ENCODE peak calls at places on chromosomes 3 and 15, in nine cellular contexts. Y is lower leg skin, H is AG09309, U is heart left ventricle, F is IMR-90, W is HepG2, K is heart right ventricle, G is breast epithelium, C is AG10803. N is an unnamed sample.

GRCh38 chr3:192812736-192813383 is 85.5 kb upstream of the FGF12 start:
- DNase-seq in H (peak; percentile 43), U (no peak), Y (no peak), F (peak; percentile 70), K (no peak), G (no peak), W (peak; percentile 54), C (peak; percentile 71), N (peak; percentile 52)

GRCh38 chr15:41934843-41935242 is 37.5 kb downstream of the EHD4 start:
- DNase-seq in G (peak; percentile 69), H (no peak), W (no peak), C (no peak), K (peak; percentile 45), U (no peak), Y (no peak), F (no peak), N (no peak)

GRCh38 chr3:42729404-42730145 is 27.0 kb upstream of the HHATL start:
- DNase-seq in C (no peak), G (no peak), H (no peak), W (no peak), K (peak; percentile 53), U (peak; percentile 37), Y (peak; percentile 86), F (no peak), N (no peak)

GRCh38 chr3:38507120-38507519 is 11.0 kb downstream of the EXOG start:
- DNase-seq in H (no peak), G (no peak), F (no peak), U (no peak), W (no peak), C (no peak), Y (no peak), K (no peak), N (no peak)

GRCh38 chr3:69926385-69926784 is 73.1 kb upstream of the SAMMSON start:
- DNase-seq in W (no peak), U (no peak), H (no peak), Y (no peak), K (no peak), G (no peak), F (no peak), C (no peak), N (no peak)

GRCh38 chr3:178275793-178276192 is 260.4 kb upstream of the KCNMB2 start:
- DNase-seq in K (no peak), U (no peak), G (no peak), W (no peak), Y (no peak), F (no peak), H (peak; percentile 77), C (peak; percentile 78), N (no peak)

GRCh38 chr15:97036301-97036700 is 705.8 kb downstream of the NR2F2 start:
- DNase-seq in K (no peak), U (no peak), G (no peak), Y (no peak), H (no peak), C (no peak), F (no peak), W (no peak), N (no peak)

GRCh38 chr3:144466114-144466513 is 494.5 kb downstream of the DIPK2A start:
- DNase-seq in U (no peak), C (no peak), W (no peak), F (no peak), Y (no peak), K (no peak), H (no peak), G (no peak), N (no peak)

GRCh38 chr15:94670436-94671034 is 439.2 kb downstream of the MCTP2 start:
- DNase-seq in H (peak; percentile 4), Y (no peak), G (no peak), C (peak; percentile 44), W (peak; percentile 39), K (peak; percentile 13), F (peak; percentile 35), U (no peak), N (peak; percentile 2)

GRCh38 chr3:11300970-11301369 is 28.8 kb downstream of the ATG7 start:
- DNase-seq in G (no peak), H (no peak), F (peak; percentile 59), C (no peak), W (no peak), U (no peak), Y (no peak), K (no peak), N (no peak)

GRCh38 chr3:23685484-23686258 is 120.1 kb upstream of the UBE2E1 start:
- DNase-seq in W (peak; percentile 72), F (peak; percentile 99), U (no peak), G (peak; percentile 63), Y (peak; percentile 91), H (peak; percentile 98), C (peak; percentile 98), K (peak; percentile 83), N (peak; percentile 99)

GRCh38 chr3:196620228-196620627 is 19.3 kb upstream of the NRROS start:
- DNase-seq in U (no peak), F (no peak), K (peak; percentile 21), Y (peak; percentile 91), G (no peak), W (no peak), H (no peak), C (no peak), N (no peak)

GRCh38 chr3:106817706-106818105 is 559.5 kb upstream of the CCDC54 start:
- DNase-seq in H (no peak), Y (no peak), W (no peak), K (no peak), G (no peak), C (no peak), U (no peak), F (no peak), N (no peak)

GRCh38 chr15:98730860-98731711 is 82.7 kb downstream of the IGF1R start:
- DNase-seq in U (no peak), K (no peak), Y (no peak), G (no peak), C (peak; percentile 48), H (no peak), F (no peak), W (no peak), N (no peak)

GRCh38 chr3:161508852-161509477 is 12.4 kb downstream of the OTOL1 start:
- DNase-seq in G (no peak), W (no peak), U (no peak), Y (no peak), C (no peak), H (no peak), F (no peak), K (no peak), N (peak; percentile 2)

GRCh38 chr3:119239421-119239820 is 1.3 kb downstream of the B4GALT4 start:
- DNase-seq in C (no peak), W (no peak), K (no peak), F (no peak), Y (no peak), H (no peak), G (no peak), U (no peak), N (no peak)

GRCh38 chr3:13282528-13282985 is 137.6 kb downstream of the NUP210 start:
- DNase-seq in U (no peak), C (no peak), K (no peak), H (no peak), Y (no peak), F (no peak), W (no peak), G (no peak), N (no peak)

GRCh38 chr15:29670945-29671307 is 151.3 kb downstream of the TJP1 start:
- DNase-seq in K (no peak), U (no peak), Y (no peak), G (no peak), C (peak; percentile 73), F (peak; percentile 61), W (peak; percentile 69), H (peak; percentile 57), N (no peak)

GRCh38 chr3:70531063-70531657 is 218.7 kb upstream of the MDFIC2 start:
- DNase-seq in K (no peak), Y (no peak), U (no peak), C (peak; percentile 34), W (peak; percentile 4), G (no peak), H (no peak), F (peak; percentile 57), N (no peak)

GRCh38 chr3:126540946-126541627 is 17.1 kb downstream of the CHST13 start:
- DNase-seq in W (no peak), K (no peak), G (peak; percentile 24), Y (peak; percentile 80), C (no peak), F (no peak), H (no peak), U (peak; percentile 48), N (no peak)

DNA sequence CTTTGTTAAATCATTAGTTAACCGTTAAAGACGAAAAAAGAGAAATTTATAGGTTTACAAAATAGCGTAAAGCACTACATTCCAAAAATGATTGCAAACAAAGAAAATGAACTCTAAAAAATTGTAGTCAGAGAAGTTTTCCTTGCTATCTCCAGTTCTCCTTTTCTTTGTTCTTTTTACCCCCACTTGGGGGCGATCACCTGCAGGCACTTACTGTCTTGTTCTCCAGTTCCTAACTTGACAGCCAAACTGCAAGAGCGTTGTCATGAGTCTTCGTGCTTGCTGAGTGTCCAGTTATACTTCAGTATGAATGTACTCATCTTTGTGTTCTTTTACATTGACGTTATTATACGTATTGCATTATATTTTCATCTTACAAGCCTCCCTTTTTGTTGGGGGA is 54.5 kb downstream of the CHD2 start:
- DNase-seq in H (no peak), W (peak; percentile 33), F (no peak), K (no peak), C (no peak), U (no peak), Y (no peak), G (no peak), N (no peak)
- TF ChIP-seq CTCF in H (peak; percentile 35), W (peak; percentile 31), F (peak; percentile 17), K (no peak), C (peak; percentile 22), U (peak; percentile 29), Y (no peak), G (no peak), N (peak; percentile 35)

GRCh38 chr3:149369991-149370866 is 7.2 kb downstream of the TM4SF1 start:
- DNase-seq in H (no peak), C (no peak), W (no peak), K (no peak), G (no peak), Y (no peak), U (no peak), F (peak; percentile 49), N (no peak)
- H3K4me3 ChIP-seq in H (no peak overlapping the region), C (no peak overlapping the region), W (peak overlapping the region; percentile 22), K (no peak overlapping the region), G (no peak overlapping the region), Y (no peak overlapping the region), U (no peak overlapping the region), F (no peak overlapping the region), N (no peak overlapping the region)

DNA sequence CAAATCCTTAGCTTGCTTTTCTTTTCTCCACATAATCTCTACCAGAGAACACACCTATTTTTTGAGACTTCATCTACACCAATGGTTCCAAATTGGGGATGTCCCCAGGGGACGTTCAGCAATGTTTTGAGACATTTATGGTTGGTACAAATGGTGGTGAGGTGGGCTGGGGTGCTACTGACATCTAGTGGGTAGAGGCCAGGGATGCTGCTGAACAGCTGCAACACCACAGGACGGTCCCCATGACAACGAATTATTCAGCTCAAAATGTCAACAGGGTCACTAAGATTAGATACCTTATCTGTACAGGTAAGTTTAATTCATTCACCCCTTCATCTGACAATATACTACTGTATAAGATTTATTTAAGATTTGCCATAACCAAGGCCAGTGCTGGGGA is 14.4 kb downstream of the GK5 start:
- DNase-seq in W (no peak), K (no peak), C (no peak), Y (no peak), G (no peak), F (no peak), U (no peak), H (no peak), N (no peak)
- TF ChIP-seq CTCF in W (peak; percentile 55), K (no peak), C (peak; percentile 16), Y (no peak), G (no peak), F (peak; percentile 12), U (peak; percentile 28), H (no peak), N (peak; percentile 29)

GRCh38 chr15:83378921-83379561 is 68.1 kb upstream of the SH3GL3 start:
- DNase-seq in Y (no peak), F (no peak), G (no peak), U (no peak), W (no peak), C (no peak), H (no peak), K (no peak), N (no peak)
- H3K4me3 ChIP-seq in Y (no peak overlapping the region), F (no peak overlapping the region), G (peak overlapping the region; percentile 56), U (no peak overlapping the region), W (no peak overlapping the region), C (peak overlapping the region; percentile 20), H (no peak overlapping the region), K (no peak overlapping the region), N (no peak overlapping the region)

N was measured in HFF-Myc.